ENCODE peak calls at places on chromosome 10, in seven cellular contexts. One of them, this sample, is unnamed.

GRCh38 chr10:35153723-35154122 is 27.1 kb downstream of the CREM start:
- DNase-seq in stomach: no peak
- DNase-seq in body of pancreas: no peak
- DNase-seq in HepG2: no peak
- DNase-seq in ovary: no peak
- DNase-seq in H1: no peak
- DNase-seq in transverse colon: no peak
- DNase-seq in this sample: no peak

GRCh38 chr10:128879441-128880175 is 587.4 kb upstream of the MGMT start:
- DNase-seq in stomach: no peak
- DNase-seq in body of pancreas: no peak
- DNase-seq in HepG2: no peak
- DNase-seq in ovary: no peak
- DNase-seq in H1: no peak
- DNase-seq in transverse colon: no peak
- DNase-seq in this sample: no peak

GRCh38 chr10:30040597-30040996 is 18.8 kb downstream of the JCAD start:
- DNase-seq in stomach: no peak
- DNase-seq in body of pancreas: no peak
- DNase-seq in HepG2: no peak
- DNase-seq in ovary: no peak
- DNase-seq in H1: no peak
- DNase-seq in transverse colon: no peak
- DNase-seq in this sample: no peak

GRCh38 chr10:133326745-133327650 is 9.7 kb downstream of the CALY start:
- DNase-seq in stomach: no peak
- DNase-seq in body of pancreas: no peak
- DNase-seq in HepG2: no peak
- DNase-seq in ovary: no peak
- DNase-seq in H1: no peak
- DNase-seq in transverse colon: no peak
- DNase-seq in this sample: no peak

GRCh38 chr10:110471566-110472139 is 26.1 kb upstream of the DUSP5 start:
- DNase-seq in stomach: no peak
- DNase-seq in body of pancreas: no peak
- DNase-seq in HepG2: no peak
- DNase-seq in ovary: no peak
- DNase-seq in H1: no peak
- DNase-seq in transverse colon: no peak
- DNase-seq in this sample: no peak

GRCh38 chr10:28530751-28531150 is 2.2 kb upstream of the WAC start:
- DNase-seq in stomach: no peak
- DNase-seq in body of pancreas: no peak
- DNase-seq in HepG2: peak; percentile 20
- DNase-seq in ovary: no peak
- DNase-seq in H1: no peak
- DNase-seq in transverse colon: no peak
- DNase-seq in this sample: no peak

GRCh38 chr10:117931078-117931477 is 115.7 kb downstream of the RAB11FIP2 start:
- DNase-seq in stomach: no peak
- DNase-seq in body of pancreas: no peak
- DNase-seq in HepG2: no peak
- DNase-seq in ovary: no peak
- DNase-seq in H1: no peak
- DNase-seq in transverse colon: no peak
- DNase-seq in this sample: no peak

GRCh38 chr10:21849624-21850023 is 153.9 kb downstream of the DNAJC1 start:
- DNase-seq in stomach: no peak
- DNase-seq in body of pancreas: no peak
- DNase-seq in HepG2: no peak
- DNase-seq in ovary: no peak
- DNase-seq in H1: no peak
- DNase-seq in transverse colon: no peak
- DNase-seq in this sample: no peak

GRCh38 chr10:98269435-98269912 is 1.5 kb upstream of the LOXL4 start:
- DNase-seq in stomach: no peak
- DNase-seq in body of pancreas: peak; percentile 87
- DNase-seq in HepG2: peak; percentile 83
- DNase-seq in ovary: peak; percentile 83
- DNase-seq in H1: no peak
- DNase-seq in transverse colon: peak; percentile 44
- DNase-seq in this sample: peak; percentile 84

GRCh38 chr10:5462841-5463293 is 36.5 kb downstream of the CALML5 start:
- DNase-seq in stomach: no peak
- DNase-seq in body of pancreas: no peak
- DNase-seq in HepG2: no peak
- DNase-seq in ovary: no peak
- DNase-seq in H1: no peak
- DNase-seq in transverse colon: no peak
- DNase-seq in this sample: no peak
- H3K27me3 ChIP-seq in stomach: no peaks in the 10 kb centered on the region
- H3K27me3 ChIP-seq in body of pancreas: no peaks in the 10 kb centered on the region
- H3K27me3 ChIP-seq in HepG2: no peaks in the 10 kb centered on the region
- H3K27me3 ChIP-seq in ovary: no peaks in the 10 kb centered on the region
- H3K27me3 ChIP-seq in H1: no peaks in the 10 kb centered on the region
- H3K27me3 ChIP-seq in transverse colon: no peaks in the 10 kb centered on the region
- H3K27me3 ChIP-seq in this sample: no peaks in the 10 kb centered on the region

GRCh38 chr10:102476466-102477141 is 25.3 kb upstream of the C10orf95 start:
- DNase-seq in stomach: no peak
- DNase-seq in body of pancreas: no peak
- DNase-seq in HepG2: no peak
- DNase-seq in ovary: no peak
- DNase-seq in H1: no peak
- DNase-seq in transverse colon: no peak
- DNase-seq in this sample: no peak
- TF ChIP-seq POLR2A in stomach: no peak
- TF ChIP-seq POLR2A in body of pancreas: no peak
- TF ChIP-seq POLR2A in HepG2: no peak
- TF ChIP-seq POLR2A in ovary: no peak
- TF ChIP-seq POLR2A in H1: no peak
- TF ChIP-seq POLR2A in transverse colon: no peak
- TF ChIP-seq POLR2A in this sample: no peak

GRCh38 chr10:91514025-91514424 is 103.9 kb downstream of the HECTD2 start:
- DNase-seq in stomach: no peak
- DNase-seq in body of pancreas: no peak
- DNase-seq in HepG2: no peak
- DNase-seq in ovary: no peak
- DNase-seq in H1: no peak
- DNase-seq in transverse colon: no peak
- DNase-seq in this sample: no peak

GRCh38 chr10:91513598-91513997 is 103.5 kb downstream of the HECTD2 start:
- DNase-seq in stomach: no peak
- DNase-seq in body of pancreas: no peak
- DNase-seq in HepG2: no peak
- DNase-seq in ovary: no peak
- DNase-seq in H1: no peak
- DNase-seq in transverse colon: no peak
- DNase-seq in this sample: no peak

GRCh38 chr10:91512458-91512857 is 102.3 kb downstream of the HECTD2 start:
- DNase-seq in stomach: no peak
- DNase-seq in body of pancreas: no peak
- DNase-seq in HepG2: no peak
- DNase-seq in ovary: no peak
- DNase-seq in H1: no peak
- DNase-seq in transverse colon: no peak
- DNase-seq in this sample: no peak

GRCh38 chr10:91514684-91515253 is 104.6 kb downstream of the HECTD2 start:
- DNase-seq in stomach: no peak
- DNase-seq in body of pancreas: no peak
- DNase-seq in HepG2: no peak
- DNase-seq in ovary: no peak
- DNase-seq in H1: no peak
- DNase-seq in transverse colon: no peak
- DNase-seq in this sample: no peak

DNA sequence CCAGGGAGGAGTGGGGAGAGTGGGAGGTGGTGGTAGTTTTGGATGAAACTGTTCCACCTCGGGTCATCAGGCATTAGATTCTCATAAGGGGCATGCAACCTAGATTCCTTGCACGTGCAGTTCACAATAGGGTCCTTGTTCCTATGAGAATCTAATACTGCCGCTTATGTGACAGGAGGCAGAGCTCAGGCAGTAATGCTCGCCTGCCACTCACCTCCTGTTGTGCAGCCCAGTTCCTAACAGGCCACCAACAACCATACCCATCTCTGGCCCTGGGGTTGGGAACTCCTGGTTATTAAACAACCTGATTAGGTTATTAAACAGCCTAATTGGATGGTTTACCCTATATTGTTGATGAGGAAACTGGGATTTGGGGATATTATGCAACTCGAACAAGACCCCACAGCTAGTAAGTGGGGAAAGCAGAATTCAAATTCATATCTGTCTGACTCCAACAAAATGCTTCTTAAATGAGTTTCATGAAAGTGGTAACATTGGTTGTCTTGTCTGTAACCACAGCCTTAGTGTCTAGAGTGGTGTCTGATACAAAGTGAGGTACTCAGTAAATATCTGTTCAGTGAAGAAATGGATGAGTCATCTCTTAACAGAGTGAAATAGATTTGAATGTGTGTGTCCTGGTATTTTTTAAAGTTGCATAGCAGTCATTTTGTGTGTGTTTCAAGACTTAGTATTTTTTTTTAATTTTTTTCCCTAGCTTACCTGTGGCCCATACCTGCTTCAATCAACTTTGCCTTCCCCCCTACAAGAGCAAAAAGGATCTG is 101.6 kb downstream of the HECTD2 start:
- DNase-seq in stomach: no peak
- DNase-seq in body of pancreas: no peak
- DNase-seq in HepG2: no peak
- DNase-seq in ovary: no peak
- DNase-seq in H1: no peak
- DNase-seq in transverse colon: no peak
- DNase-seq in this sample: no peak
- H3K27ac ChIP-seq in stomach: no peak overlapping the region
- H3K27ac ChIP-seq in body of pancreas: peak overlapping the region; percentile 47
- H3K27ac ChIP-seq in HepG2: no peak overlapping the region
- H3K27ac ChIP-seq in ovary: no peak overlapping the region
- H3K27ac ChIP-seq in H1: no peak overlapping the region
- H3K27ac ChIP-seq in transverse colon: no peak overlapping the region
- H3K27ac ChIP-seq in this sample: peak overlapping the region; percentile 27

GRCh38 chr10:14639635-14640034 is 135.1 kb downstream of the FAM107B start:
- DNase-seq in stomach: no peak
- DNase-seq in body of pancreas: no peak
- DNase-seq in HepG2: no peak
- DNase-seq in ovary: no peak
- DNase-seq in H1: no peak
- DNase-seq in transverse colon: no peak
- DNase-seq in this sample: no peak

GRCh38 chr10:14648936-14649335 is 125.8 kb downstream of the FAM107B start:
- DNase-seq in stomach: no peak
- DNase-seq in body of pancreas: no peak
- DNase-seq in HepG2: no peak
- DNase-seq in ovary: no peak
- DNase-seq in H1: no peak
- DNase-seq in transverse colon: no peak
- DNase-seq in this sample: no peak

GRCh38 chr10:14649739-14650138 is 125.0 kb downstream of the FAM107B start:
- DNase-seq in stomach: no peak
- DNase-seq in body of pancreas: no peak
- DNase-seq in HepG2: no peak
- DNase-seq in ovary: no peak
- DNase-seq in H1: no peak
- DNase-seq in transverse colon: no peak
- DNase-seq in this sample: no peak

GRCh38 chr10:14648042-14648765 is 126.5 kb downstream of the FAM107B start:
- DNase-seq in stomach: peak; percentile 60
- DNase-seq in body of pancreas: peak; percentile 60
- DNase-seq in HepG2: no peak
- DNase-seq in ovary: no peak
- DNase-seq in H1: no peak
- DNase-seq in transverse colon: peak; percentile 73
- DNase-seq in this sample: peak; percentile 90

DNA sequence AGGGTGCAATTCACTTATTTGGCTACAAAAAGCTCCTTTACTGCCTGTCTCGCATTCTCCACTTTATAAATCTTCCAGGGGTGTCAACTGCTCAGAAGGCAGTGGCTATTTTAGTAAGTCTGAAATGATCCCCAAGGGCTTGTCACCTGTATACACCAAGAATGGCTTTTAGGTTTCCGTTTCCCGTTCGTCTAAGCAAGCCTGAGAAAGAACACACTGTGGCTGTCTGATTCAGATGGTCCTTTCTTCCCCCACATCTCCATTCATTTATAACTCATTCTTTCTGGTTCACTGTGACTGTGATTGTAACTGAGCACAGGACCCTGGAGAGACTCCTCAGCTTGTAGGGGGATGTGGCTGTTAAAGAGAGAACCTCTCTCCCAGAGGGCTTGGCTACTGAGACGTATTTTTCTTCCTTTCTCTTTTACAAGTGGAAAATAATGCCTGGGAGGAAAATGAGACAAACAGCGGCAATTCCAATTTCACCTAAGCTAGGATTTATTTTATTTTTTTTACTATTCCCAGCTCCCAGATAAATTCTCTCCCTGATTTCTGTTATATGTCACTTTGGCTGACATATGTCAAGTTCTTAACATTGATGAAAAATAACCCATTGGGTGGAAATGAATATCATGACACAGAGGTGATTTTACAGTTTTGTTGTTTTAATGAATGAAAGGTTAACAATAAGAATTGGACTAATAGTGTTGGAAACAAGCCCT is 129.3 kb downstream of the FAM107B start:
- DNase-seq in stomach: no peak
- DNase-seq in body of pancreas: no peak
- DNase-seq in HepG2: no peak
- DNase-seq in ovary: no peak
- DNase-seq in H1: no peak
- DNase-seq in transverse colon: no peak
- DNase-seq in this sample: no peak
- H3K27me3 ChIP-seq in stomach: no peaks in the 10 kb centered on the region
- H3K27me3 ChIP-seq in body of pancreas: no peaks in the 10 kb centered on the region
- H3K27me3 ChIP-seq in HepG2: peaks cover 7% of the 10 kb centered on the region
- H3K27me3 ChIP-seq in ovary: no peaks in the 10 kb centered on the region
- H3K27me3 ChIP-seq in H1: no peaks in the 10 kb centered on the region
- H3K27me3 ChIP-seq in transverse colon: no peaks in the 10 kb centered on the region
- H3K27me3 ChIP-seq in this sample: no peaks in the 10 kb centered on the region

DNA sequence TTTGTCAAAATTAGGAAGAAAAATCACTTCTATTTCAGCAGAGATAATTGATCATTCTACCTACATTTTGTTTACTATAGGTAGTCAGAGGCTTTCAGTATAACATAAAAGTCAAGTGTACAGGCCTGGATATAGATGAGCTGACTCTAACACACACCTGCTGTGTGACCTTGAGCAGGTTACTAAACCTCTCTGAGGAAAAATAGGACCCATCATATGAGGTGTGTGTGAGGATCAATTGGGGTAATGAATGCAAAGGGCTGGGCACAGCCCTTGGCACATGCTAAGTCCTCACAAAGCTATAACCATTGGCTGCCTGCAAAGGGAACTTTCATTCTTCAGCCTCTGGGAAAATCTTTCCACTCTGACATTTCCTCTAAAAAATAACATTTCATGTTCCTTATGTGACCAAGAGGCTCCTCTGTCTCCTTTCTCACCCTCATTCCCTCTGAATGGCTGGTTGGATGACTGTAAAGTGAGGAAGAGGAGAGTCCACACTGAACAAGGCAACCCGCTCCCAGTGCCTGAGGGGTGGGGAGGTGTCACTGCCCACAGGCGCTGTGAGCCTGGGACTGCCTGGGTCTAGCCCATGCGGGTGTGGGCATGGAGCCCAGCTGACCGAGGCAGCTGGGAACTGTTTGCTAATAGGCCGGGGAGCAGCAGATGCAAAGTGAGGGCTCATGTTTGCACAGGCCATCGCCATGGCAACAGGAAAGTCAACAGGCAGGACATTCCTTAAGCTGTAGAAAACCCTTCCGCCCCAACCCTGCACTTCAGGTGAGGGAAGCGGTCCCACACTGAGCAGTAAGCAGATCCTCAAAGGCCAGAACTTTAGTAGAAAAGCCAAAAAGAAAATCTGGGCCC is 36.8 kb downstream of the MYOF start:
- DNase-seq in stomach: peak; percentile 97
- DNase-seq in body of pancreas: peak; percentile 100
- DNase-seq in HepG2: peak; percentile 97
- DNase-seq in ovary: peak; percentile 93
- DNase-seq in H1: peak; percentile 84
- DNase-seq in transverse colon: peak; percentile 89
- DNase-seq in this sample: peak; percentile 91
- TF ChIP-seq POLR2A in stomach: no peak
- TF ChIP-seq POLR2A in body of pancreas: peak; percentile 64
- TF ChIP-seq POLR2A in HepG2: peak; percentile 57
- TF ChIP-seq POLR2A in ovary: peak; percentile 46
- TF ChIP-seq POLR2A in H1: peak; percentile 55
- TF ChIP-seq POLR2A in transverse colon: peak; percentile 67
- TF ChIP-seq POLR2A in this sample: peak; percentile 43

This sample was measured in uterus.